ENCODE peak calls at places on chromosomes 7 and 10, in ten cellular contexts. J is heart left ventricle, U is uterus, I is tibial nerve, F is adrenal gland, M is Peyer's patch, D is stomach, K is esophagus squamous epithelium, B is endothelial cell of umbilical vein, R is breast epithelium. T is an unnamed sample.

GRCh38 chr7:2411815-2412586 is 8.6 kb downstream of the CHST12 start:
- DNase-seq in M (no peak), K (no peak), U (no peak), J (no peak), D (no peak), B (no peak), I (no peak), R (no peak), F (no peak), T (no peak)

GRCh38 chr10:61752111-61753011 is 89.6 kb downstream of the CABCOCO1 start:
- DNase-seq in U (no peak), M (no peak), K (no peak), I (no peak), R (no peak), B (peak; percentile 77), F (peak; percentile 13), J (no peak), D (no peak), T (no peak)

GRCh38 chr10:110398419-110399162 is 93.9 kb upstream of the SMNDC1 start:
- DNase-seq in F (peak; percentile 94), I (no peak), U (peak; percentile 38), D (peak; percentile 79), B (peak; percentile 99), R (peak; percentile 71), K (peak; percentile 11), M (peak; percentile 83), J (no peak), T (no peak)

GRCh38 chr7:44068054-44068453 is 2.7 kb upstream of the PGAM2 start:
- DNase-seq in F (no peak), M (peak; percentile 45), B (no peak), R (no peak), D (no peak), I (no peak), U (no peak), K (no peak), J (no peak), T (no peak)

GRCh38 chr7:150388709-150389531 is 9.8 kb downstream of the ZNF775 start:
- DNase-seq in I (peak; percentile 23), R (peak; percentile 82), D (peak; percentile 75), B (no peak), K (no peak), U (peak; percentile 37), F (peak; percentile 96), M (peak; percentile 60), J (peak; percentile 69), T (no peak)

GRCh38 chr7:103551006-103551405 is 105.0 kb upstream of the SLC26A5 start:
- DNase-seq in D (no peak), I (no peak), J (no peak), R (no peak), F (no peak), K (no peak), U (no peak), M (no peak), B (no peak), T (no peak)

GRCh38 chr10:19498348-19499290 is 317.6 kb upstream of the PLXDC2 start:
- DNase-seq in D (no peak), M (no peak), J (no peak), K (no peak), B (no peak), F (no peak), U (peak; percentile 13), R (no peak), I (peak; percentile 39), T (no peak)

GRCh38 chr7:152435384-152436278 is at the start of gene KMT2C:
- DNase-seq in M (peak; percentile 79), F (peak; percentile 66), R (peak; percentile 42), K (no peak), J (peak; percentile 72), D (peak; percentile 60), U (peak; percentile 59), B (peak; percentile 31), I (peak; percentile 37), T (peak; percentile 35)

GRCh38 chr7:50531401-50531906 is 33.8 kb downstream of the DDC start:
- DNase-seq in K (no peak), B (peak; percentile 15), R (no peak), F (no peak), U (no peak), D (no peak), J (no peak), M (no peak), I (no peak), T (no peak)

GRCh38 chr10:130458509-130458908 is 322.3 kb downstream of the GLRX3 start:
- DNase-seq in F (no peak), M (no peak), K (no peak), B (no peak), D (no peak), I (no peak), J (no peak), U (no peak), R (no peak), T (no peak)

GRCh38 chr7:2631924-2632716 is at the start of gene TTYH3:
- DNase-seq in M (peak; percentile 64), I (no peak), R (no peak), K (no peak), J (no peak), F (peak; percentile 66), B (peak; percentile 5), U (peak; percentile 54), D (no peak), T (no peak)

GRCh38 chr10:69880301-69881081 is 78.8 kb downstream of the COL13A1 start:
- DNase-seq in F (no peak), M (no peak), U (no peak), I (no peak), K (no peak), D (no peak), J (no peak), B (no peak), R (no peak), T (no peak)

GRCh38 chr10:88039496-88040200 is 176.2 kb downstream of the PTEN start:
- DNase-seq in J (no peak), U (no peak), F (no peak), B (peak; percentile 28), D (no peak), K (no peak), R (no peak), I (no peak), M (no peak), T (no peak)

GRCh38 chr7:34759477-34760125 is 101.6 kb downstream of the NPSR1 start:
- DNase-seq in I (no peak), M (no peak), F (no peak), J (no peak), D (no peak), K (no peak), U (no peak), B (peak; percentile 54), R (no peak), T (no peak)

GRCh38 chr7:34760271-34760670 is 102.3 kb downstream of the NPSR1 start:
- DNase-seq in U (no peak), B (no peak), K (no peak), R (no peak), I (no peak), D (no peak), M (no peak), F (no peak), J (no peak), T (no peak)

GRCh38 chr7:34757570-34758110 is 99.6 kb downstream of the NPSR1 start:
- DNase-seq in F (no peak), M (no peak), U (no peak), R (no peak), K (no peak), I (no peak), J (no peak), B (no peak), D (no peak), T (no peak)

GRCh38 chr7:34756691-34757090 is 98.7 kb downstream of the NPSR1 start:
- DNase-seq in K (no peak), B (no peak), R (no peak), J (no peak), D (no peak), M (no peak), U (no peak), I (no peak), F (no peak), T (no peak)

GRCh38 chr7:34758111-34758601 is 100.1 kb downstream of the NPSR1 start:
- DNase-seq in F (no peak), R (no peak), D (no peak), K (no peak), U (no peak), B (no peak), M (no peak), I (no peak), J (no peak), T (no peak)
- TF ChIP-seq POLR2A in F (no peak), R (no peak), D (no peak), K (no peak), U (no peak), B (no peak), M (no peak), I (no peak), J (no peak), T (no peak)

GRCh38 chr7:67452516-67453026 is 455.9 kb downstream of the TYW1 start:
- DNase-seq in D (no peak), R (no peak), F (no peak), M (no peak), J (no peak), K (no peak), U (no peak), B (no peak), I (no peak), T (no peak)
- TF ChIP-seq POLR2A in D (no peak), R (no peak), F (no peak), M (no peak), J (no peak), K (no peak), U (no peak), B (no peak), I (no peak), T (no peak)

DNA sequence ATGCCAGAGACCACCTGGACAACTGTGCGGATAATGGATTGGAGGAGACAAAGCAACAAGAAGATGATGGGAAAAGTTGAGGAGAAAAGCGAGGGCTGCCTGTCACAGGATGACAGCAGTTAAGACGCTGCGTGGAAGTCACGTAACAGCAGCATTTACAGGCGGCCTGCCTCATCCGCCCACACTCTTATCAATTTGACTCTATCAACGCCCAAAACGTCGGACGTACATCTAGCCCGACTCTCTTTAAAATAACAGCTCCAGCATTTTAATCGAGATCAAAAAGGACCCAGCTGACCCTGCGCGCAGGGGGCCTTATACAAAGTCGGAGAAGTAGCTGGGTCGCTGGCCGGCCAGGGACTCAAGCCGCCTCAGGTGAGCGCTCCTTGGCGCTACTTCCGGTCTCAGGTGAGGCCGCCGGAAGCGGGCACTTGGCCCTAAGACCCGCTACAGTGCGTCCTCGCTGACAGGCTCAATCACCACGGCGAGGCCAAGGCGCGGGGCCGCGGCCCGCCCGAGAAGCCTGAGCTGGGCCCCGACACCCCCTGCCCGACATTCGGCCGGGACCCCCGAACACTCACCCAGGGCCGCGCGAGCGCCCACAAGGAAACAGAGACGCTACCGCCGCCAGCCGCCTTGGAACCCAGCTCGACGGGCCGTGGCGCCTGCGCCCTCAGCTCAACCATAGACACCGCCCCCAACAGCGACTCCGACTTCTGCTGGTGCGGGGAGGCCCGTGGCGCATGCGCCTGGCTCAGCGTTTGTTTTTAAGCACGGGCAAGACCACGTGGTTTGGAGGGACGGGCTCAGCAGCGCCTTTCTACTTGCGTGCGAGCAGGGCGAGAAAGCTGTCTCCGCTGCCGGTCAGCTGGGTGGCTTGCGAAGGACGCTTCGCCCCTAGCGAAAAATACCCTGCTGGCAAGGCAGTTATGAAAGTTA is at the start of gene ERCC6:
- DNase-seq in R (peak; percentile 97), U (peak; percentile 96), B (peak; percentile 99), I (peak; percentile 94), D (peak; percentile 98), M (peak; percentile 96), F (peak; percentile 98), J (peak; percentile 97), K (peak; percentile 85), T (peak; percentile 91)
- TF ChIP-seq POLR2A in R (peak; percentile 46), U (peak; percentile 64), B (peak; percentile 39), I (peak; percentile 26), D (peak; percentile 5), M (peak; percentile 64), F (no peak), J (no peak), K (no peak), T (peak; percentile 70)

GRCh38 chr10:576130-576465 is 113.4 kb downstream of the DIP2C start:
- DNase-seq in B (no peak), R (no peak), I (no peak), J (no peak), M (no peak), D (no peak), U (no peak), F (no peak), K (no peak), T (no peak)
- TF ChIP-seq POLR2A in B (no peak), R (no peak), I (no peak), J (no peak), M (no peak), D (no peak), U (no peak), F (no peak), K (no peak), T (no peak)